ENCODE peak calls at places on chromosomes 12 and 14, in nine cellular contexts. Q is uterus; Y is NCI-H2081; O is activated CD4-positive, alpha-beta T cell treated with anti-CD3 and anti-CD28 coated beads for 24 hours; Z is BE2C; M is glutamatergic neuron; E is SW 1271; T is stimulated activated CD8-positive, alpha-beta memory T cell treated with anti-CD3 and anti-CD28 coated beads, Interleukin-2, amount 100 ng/mL, for 48 hours; G is GM04504. H is an unnamed sample.

GRCh38 chr14:36834293-36834692 is 172.6 kb downstream of the PAX9 start:
- DNase-seq in Q (no peak), Y (no peak), O (no peak), Z (no peak), M (no peak), E (no peak), T (no peak), G (no peak), H (no peak)

GRCh38 chr12:47773062-47773857 is at the start of gene SLC48A1:
- DNase-seq in Q (peak; percentile 80), Y (peak; percentile 62), O (peak; percentile 53), Z (peak; percentile 85), M (peak; percentile 88), E (peak; percentile 51), T (peak; percentile 51), G (peak; percentile 28), H (peak; percentile 81)

GRCh38 chr14:35340616-35341453 is 48.7 kb downstream of the PSMA6 start:
- DNase-seq in Q (no peak), Y (no peak), O (no peak), Z (no peak), M (no peak), E (no peak), T (no peak), G (no peak), H (no peak)

GRCh38 chr12:75756112-75756511 is 244.7 kb upstream of the KRR1 start:
- DNase-seq in Q (no peak), Y (no peak), O (no peak), Z (no peak), M (no peak), E (no peak), T (no peak), G (no peak), H (no peak)

GRCh38 chr12:63410197-63410596 is 258.1 kb downstream of the DPY19L2 start:
- DNase-seq in Q (no peak), Y (no peak), O (no peak), Z (no peak), M (no peak), E (no peak), T (no peak), G (no peak), H (no peak)

GRCh38 chr12:130549361-130549760 is 166.7 kb downstream of the RIMBP2 start:
- DNase-seq in Q (no peak), Y (no peak), O (no peak), Z (no peak), M (no peak), E (no peak), T (no peak), G (no peak), H (no peak)

GRCh38 chr12:100348657-100349454 is 8.0 kb upstream of the SLC17A8 start:
- DNase-seq in Q (no peak), Y (peak; percentile 33), O (no peak), Z (no peak), M (no peak), E (peak; percentile 26), T (no peak), G (peak; percentile 9), H (no peak)

GRCh38 chr14:90567191-90567590 is 170.4 kb downstream of the CALM1 start:
- DNase-seq in Q (no peak), Y (no peak), O (no peak), Z (no peak), M (no peak), E (no peak), T (no peak), G (no peak), H (no peak)

GRCh38 chr12:77924703-77925102 is 94.0 kb downstream of the NAV3 start:
- DNase-seq in Q (no peak), Y (no peak), O (no peak), Z (no peak), M (no peak), E (no peak), T (no peak), G (no peak), H (no peak)

GRCh38 chr12:8658361-8658760 is 4.3 kb downstream of the MFAP5 start:
- DNase-seq in Q (no peak), Y (no peak), O (no peak), Z (no peak), M (no peak), E (no peak), T (no peak), G (peak; percentile 49), H (no peak)

GRCh38 chr12:104677441-104678089 is 220.8 kb downstream of the CHST11 start:
- DNase-seq in Q (no peak), Y (no peak), O (no peak), Z (no peak), M (no peak), E (no peak), T (no peak), G (no peak), H (no peak)

GRCh38 chr14:90624228-90624627 is 192.0 kb downstream of the TTC7B start:
- DNase-seq in Q (no peak), Y (no peak), O (no peak), Z (no peak), M (no peak), E (peak; percentile 73), T (no peak), G (no peak), H (peak; percentile 78)

GRCh38 chr12:59055204-59055839 is 135.0 kb upstream of the LRIG3 start:
- DNase-seq in Q (no peak), Y (no peak), O (no peak), Z (no peak), M (no peak), E (peak; percentile 96), T (no peak), G (no peak), H (no peak)

GRCh38 chr12:18284461-18284860 is 23.1 kb downstream of the PIK3C2G start:
- DNase-seq in Q (no peak), Y (no peak), O (no peak), Z (no peak), M (no peak), E (no peak), T (no peak), G (no peak), H (no peak)

GRCh38 chr12:38886064-38886463 is 19.3 kb downstream of the CPNE8 start:
- DNase-seq in Q (no peak), Y (no peak), O (no peak), Z (peak; percentile 74), M (no peak), E (no peak), T (no peak), G (peak; percentile 42), H (peak; percentile 79)

GRCh38 chr14:28651148-28651547 is 115.4 kb upstream of the FOXG1 start:
- DNase-seq in Q (no peak), Y (no peak), O (no peak), Z (no peak), M (no peak), E (no peak), T (no peak), G (no peak), H (no peak)

GRCh38 chr14:96051642-96052540 is 12.7 kb downstream of the C14orf132 start:
- DNase-seq in Q (no peak), Y (no peak), O (no peak), Z (no peak), M (no peak), E (no peak), T (no peak), G (no peak), H (no peak)

GRCh38 chr12:2376855-2377657 is 324.3 kb downstream of the CACNA1C start:
- DNase-seq in Q (no peak), Y (peak; percentile 94), O (no peak), Z (peak; percentile 44), M (no peak), E (no peak), T (no peak), G (no peak), H (no peak)

GRCh38 chr14:102484316-102484715 is 25.3 kb downstream of the ANKRD9 start:
- DNase-seq in Q (no peak), Y (no peak), O (no peak), Z (no peak), M (no peak), E (no peak), T (no peak), G (no peak), H (no peak)

GRCh38 chr12:65881348-65881961 is 57.2 kb downstream of the HMGA2 start:
- DNase-seq in Q (peak; percentile 49), Y (no peak), O (no peak), Z (no peak), M (no peak), E (no peak), T (no peak), G (peak; percentile 63), H (peak; percentile 16)

GRCh38 chr14:39469094-39469710 is 37.0 kb upstream of the FBXO33 start:
- DNase-seq in Q (no peak), Y (no peak), O (no peak), Z (peak; percentile 55), M (peak; percentile 61), E (no peak), T (no peak), G (no peak), H (no peak)

GRCh38 chr12:69476276-69477017 is 6.3 kb downstream of the FRS2 start:
- DNase-seq in Q (no peak), Y (no peak), O (no peak), Z (no peak), M (no peak), E (no peak), T (no peak), G (no peak), H (no peak)

GRCh38 chr12:1972260-1972659 is 32.0 kb downstream of the DCP1B start:
- DNase-seq in Q (no peak), Y (no peak), O (no peak), Z (no peak), M (no peak), E (no peak), T (no peak), G (peak; percentile 13), H (no peak)

GRCh38 chr14:72111921-72112320 is 179.7 kb downstream of the RGS6 start:
- DNase-seq in Q (no peak), Y (no peak), O (no peak), Z (no peak), M (no peak), E (no peak), T (no peak), G (no peak), H (no peak)

GRCh38 chr12:46950116-46950515 is 124.3 kb upstream of the SLC38A4 start:
- DNase-seq in Q (no peak), Y (no peak), O (no peak), Z (no peak), M (no peak), E (no peak), T (no peak), G (no peak), H (no peak)

GRCh38 chr14:36690301-36691020 is 28.8 kb downstream of the PAX9 start:
- DNase-seq in Q (no peak), Y (no peak), O (no peak), Z (no peak), M (no peak), E (no peak), T (no peak), G (no peak), H (no peak)

GRCh38 chr14:86221000-86221399 is 691.1 kb downstream of the FLRT2 start:
- DNase-seq in Q (no peak), Y (no peak), O (no peak), Z (peak; percentile 63), M (peak; percentile 49), E (no peak), T (no peak), G (no peak), H (no peak)

GRCh38 chr12:81206425-81206824 is 128.5 kb downstream of the ACSS3 start:
- DNase-seq in Q (no peak), Y (peak; percentile 65), O (no peak), Z (no peak), M (no peak), E (no peak), T (no peak), G (no peak), H (no peak)

GRCh38 chr12:98498635-98499034 is 16.8 kb upstream of the TMPO start:
- DNase-seq in Q (no peak), Y (no peak), O (no peak), Z (no peak), M (no peak), E (no peak), T (no peak), G (no peak), H (no peak)